ENCODE peak calls at places on chromosome 6, in ten cellular contexts. O is NAMALWA; C is AG04450; L is T1000; B is A172; H is Daoy; T is effector CD4-positive, alpha-beta T cell; V is BJ; G is stimulated activated CD4-positive, alpha-beta T cell treated with anti-CD3 and anti-CD28 coated beads, Interleukin-1b, Interleukin-23, amount 100 ng/mL, for 48 hours; P is T-helper 2 cell. X is an unnamed sample.

GRCh38 chr6:166166314-166167257 is 1.1 kb downstream of the TBXT start:
- DNase-seq in O (no peak), C (no peak), L (no peak), B (no peak), H (no peak), T (no peak), V (no peak), G (no peak), P (no peak), X (no peak)

GRCh38 chr6:8195040-8195713 is 92.8 kb upstream of the EEF1E1 start:
- DNase-seq in O (peak; percentile 9), C (no peak), L (no peak), B (no peak), H (no peak), T (no peak), V (no peak), G (no peak), P (no peak), X (no peak)

GRCh38 chr6:70686548-70687133 is 19.0 kb downstream of the SMAP1 start:
- DNase-seq in O (peak; percentile 65), C (no peak), L (no peak), B (peak; percentile 18), H (peak; percentile 17), T (peak; percentile 16), V (no peak), G (no peak), P (peak; percentile 49), X (no peak)

GRCh38 chr6:18327621-18328548 is 59.3 kb upstream of the RNF144B start:
- DNase-seq in O (peak; percentile 88), C (no peak), L (no peak), B (no peak), H (no peak), T (no peak), V (no peak), G (no peak), P (no peak), X (no peak)

GRCh38 chr6:32085759-32086458 is 23.2 kb downstream of the TNXB start:
- DNase-seq in O (peak; percentile 24), C (no peak), L (no peak), B (no peak), H (no peak), T (no peak), V (no peak), G (no peak), P (no peak), X (no peak)

GRCh38 chr6:38517005-38517404 is 122.7 kb downstream of the BTBD9 start:
- DNase-seq in O (no peak), C (no peak), L (no peak), B (no peak), H (peak; percentile 13), T (no peak), V (no peak), G (no peak), P (no peak), X (no peak)

GRCh38 chr6:137102851-137103492 is 58.2 kb upstream of the IL20RA start:
- DNase-seq in O (peak; percentile 75), C (no peak), L (no peak), B (no peak), H (no peak), T (no peak), V (no peak), G (peak; percentile 26), P (peak; percentile 74), X (no peak)

GRCh38 chr6:46011241-46012085 is 4.2 kb downstream of the CLIC5 start:
- DNase-seq in O (no peak), C (no peak), L (no peak), B (peak; percentile 4), H (peak; percentile 56), T (peak; percentile 31), V (no peak), G (peak; percentile 68), P (peak; percentile 95), X (peak; percentile 56)

GRCh38 chr6:23415819-23416427 is 710.1 kb upstream of the NRSN1 start:
- DNase-seq in O (no peak), C (no peak), L (no peak), B (no peak), H (no peak), T (no peak), V (no peak), G (no peak), P (no peak), X (no peak)

GRCh38 chr6:137313928-137314855 is 95.0 kb upstream of the IFNGR1 start:
- DNase-seq in O (peak; percentile 78), C (peak; percentile 38), L (peak; percentile 62), B (peak; percentile 61), H (peak; percentile 77), T (peak; percentile 61), V (no peak), G (peak; percentile 62), P (peak; percentile 74), X (peak; percentile 21)

GRCh38 chr6:6315660-6316059 is 4.8 kb downstream of the F13A1 start:
- DNase-seq in O (peak; percentile 75), C (no peak), L (no peak), B (peak; percentile 8), H (peak; percentile 63), T (no peak), V (no peak), G (no peak), P (peak; percentile 15), X (no peak)

GRCh38 chr6:33993091-33993490 is 152.8 kb downstream of the GRM4 start:
- DNase-seq in O (no peak), C (no peak), L (no peak), B (no peak), H (no peak), T (no peak), V (no peak), G (no peak), P (no peak), X (no peak)

GRCh38 chr6:12371641-12372146 is 81.5 kb downstream of the EDN1 start:
- DNase-seq in O (no peak), C (no peak), L (no peak), B (peak; percentile 27), H (peak; percentile 44), T (no peak), V (no peak), G (no peak), P (no peak), X (no peak)

GRCh38 chr6:147664092-147664491 is 155.6 kb downstream of the SAMD5 start:
- DNase-seq in O (no peak), C (no peak), L (no peak), B (no peak), H (no peak), T (no peak), V (no peak), G (no peak), P (no peak), X (no peak)

GRCh38 chr6:13187692-13188091 is 140.6 kb downstream of the TBC1D7 start:
- DNase-seq in O (no peak), C (no peak), L (no peak), B (no peak), H (no peak), T (no peak), V (no peak), G (no peak), P (no peak), X (no peak)

GRCh38 chr6:159117031-159117430 is 52.2 kb upstream of the FNDC1 start:
- DNase-seq in O (no peak), C (no peak), L (peak; percentile 12), B (no peak), H (no peak), T (no peak), V (peak; percentile 36), G (no peak), P (no peak), X (no peak)

GRCh38 chr6:143806282-143807102 is 36.6 kb upstream of the LTV1 start:
- DNase-seq in O (no peak), C (peak; percentile 23), L (peak; percentile 6), B (peak; percentile 36), H (peak; percentile 80), T (no peak), V (no peak), G (peak; percentile 87), P (no peak), X (no peak)

GRCh38 chr6:71330501-71330900 is 41.9 kb downstream of the OGFRL1 start:
- DNase-seq in O (no peak), C (no peak), L (no peak), B (no peak), H (no peak), T (no peak), V (no peak), G (no peak), P (no peak), X (no peak)